ENCODE peak calls at places on chromosomes 3 and 15, in nine cellular contexts. X is T follicular helper cell, I is substantia nigra, L is cardiac fibroblast, C is neural progenitor cell, D is dermis microvascular lymphatic vessel endothelial cell, R is iPS-NIHi11, F is germinal center, Y is NT2/D1. Z is an unnamed sample.

GRCh38 chr3:159749406-159749805 is 239.2 kb upstream of the IL12A start:
- DNase-seq in X (no peak), I (no peak), L (no peak), C (no peak), D (no peak), R (no peak), F (no peak), Y (no peak), Z (no peak)

GRCh38 chr3:194220776-194221735 is 85.1 kb downstream of the HES1 start:
- DNase-seq in X (no peak), I (no peak), L (no peak), C (no peak), D (no peak), R (no peak), F (no peak), Y (no peak), Z (no peak)

GRCh38 chr3:11582123-11582968 is 61.4 kb downstream of the VGLL4 start:
- DNase-seq in X (no peak), I (peak), L (peak), C (peak), D (peak), R (peak), F (no peak), Y (no peak), Z (no peak)

GRCh38 chr3:42572278-42572677 is 9.5 kb downstream of the SEC22C start:
- DNase-seq in X (no peak), I (peak), L (peak), C (peak), D (peak), R (peak), F (peak), Y (peak), Z (no peak)

GRCh38 chr3:37861540-37862051 is at the start of gene CTDSPL:
- DNase-seq in X (no peak), I (peak), L (peak), C (peak), D (peak), R (peak), F (peak), Y (no peak), Z (no peak)

GRCh38 chr3:135141092-135141491 is 346.0 kb downstream of the EPHB1 start:
- DNase-seq in X (no peak), I (peak), L (no peak), C (no peak), D (no peak), R (no peak), F (no peak), Y (no peak), Z (no peak)

GRCh38 chr3:127476936-127477335 is 113.6 kb downstream of the TPRA1 start:
- DNase-seq in X (no peak), I (no peak), L (no peak), C (no peak), D (no peak), R (no peak), F (no peak), Y (no peak), Z (no peak)

GRCh38 chr3:150105025-150105424 is 134.3 kb upstream of the PFN2 start:
- DNase-seq in X (no peak), I (no peak), L (no peak), C (no peak), D (no peak), R (no peak), F (no peak), Y (no peak), Z (no peak)

GRCh38 chr3:106071306-106071705 is 202.5 kb upstream of the CBLB start:
- DNase-seq in X (no peak), I (no peak), L (no peak), C (no peak), D (no peak), R (no peak), F (no peak), Y (no peak), Z (no peak)

GRCh38 chr3:184337981-184338380 is 581 bp downstream of the FAM131A start:
- DNase-seq in X (no peak), I (no peak), L (no peak), C (no peak), D (no peak), R (no peak), F (no peak), Y (no peak), Z (no peak)

GRCh38 chr3:169813757-169814517 is 1.2 kb upstream of the LRRC34 start:
- DNase-seq in X (peak), I (peak), L (peak), C (peak), D (peak), R (peak), F (peak), Y (no peak), Z (peak)

GRCh38 chr3:127822166-127822835 is at the start of gene MGLL:
- DNase-seq in X (no peak), I (peak), L (peak), C (peak), D (peak), R (peak), F (no peak), Y (no peak), Z (no peak)

GRCh38 chr3:161325059-161325458 is 46.3 kb downstream of the SPTSSB start:
- DNase-seq in X (no peak), I (no peak), L (no peak), C (no peak), D (no peak), R (no peak), F (no peak), Y (no peak), Z (no peak)

GRCh38 chr3:132486086-132486485 is 68.8 kb downstream of the DNAJC13 start:
- DNase-seq in X (no peak), I (no peak), L (peak), C (no peak), D (no peak), R (no peak), F (no peak), Y (no peak), Z (no peak)

GRCh38 chr3:120448707-120449650 is 1.8 kb downstream of the FSTL1 start:
- DNase-seq in X (no peak), I (no peak), L (peak), C (peak), D (peak), R (no peak), F (no peak), Y (no peak), Z (no peak)

GRCh38 chr3:190721330-190721729 is 141.2 kb downstream of the GMNC start:
- DNase-seq in X (no peak), I (no peak), L (no peak), C (no peak), D (no peak), R (peak), F (peak), Y (no peak), Z (no peak)

GRCh38 chr15:101607102-101607501 is 45.1 kb downstream of the TM2D3 start:
- DNase-seq in X (no peak), I (no peak), L (no peak), C (no peak), D (no peak), R (no peak), F (no peak), Y (no peak), Z (no peak)

GRCh38 chr15:48888209-48888608 is 10.3 kb downstream of the EID1 start:
- DNase-seq in X (no peak), I (no peak), L (no peak), C (no peak), D (no peak), R (no peak), F (no peak), Y (no peak), Z (no peak)

GRCh38 chr3:43455233-43455632 is 166.6 kb downstream of the ANO10 start:
- DNase-seq in X (no peak), I (no peak), L (peak), C (no peak), D (peak), R (peak), F (no peak), Y (no peak), Z (no peak)

GRCh38 chr15:90902996-90903732 is at the start of gene MAN2A2:
- DNase-seq in X (peak), I (peak), L (peak), C (peak), D (peak), R (peak), F (peak), Y (no peak), Z (peak)

GRCh38 chr3:45010718-45011355 is 15.3 kb upstream of the CLEC3B start:
- DNase-seq in X (no peak), I (no peak), L (peak), C (no peak), D (peak), R (no peak), F (no peak), Y (no peak), Z (no peak)

GRCh38 chr15:69919816-69920215 is 177.9 kb downstream of the TLE3 start:
- DNase-seq in X (no peak), I (no peak), L (no peak), C (peak), D (no peak), R (peak), F (no peak), Y (peak), Z (no peak)